ENCODE peak calls at places on chromosomes 16 and 17, in eight cellular contexts. One of them, this sample, is unnamed.

GRCh38 chr16:14454391-14454790 is 175.7 kb downstream of the PARN start:
- DNase-seq in Calu3: no peak
- DNase-seq in AG10803: peak; percentile 51
- DNase-seq in cardiac fibroblast: no peak
- DNase-seq in HFFc6: peak; percentile 53
- DNase-seq in AG04450: peak; percentile 21
- DNase-seq in A549: no peak
- DNase-seq in lower lobe of right lung: no peak
- DNase-seq in this sample: no peak

GRCh38 chr17:67427410-67427809 is 50.3 kb downstream of the PITPNC1 start:
- DNase-seq in Calu3: no peak
- DNase-seq in AG10803: no peak
- DNase-seq in cardiac fibroblast: no peak
- DNase-seq in HFFc6: no peak
- DNase-seq in AG04450: no peak
- DNase-seq in A549: no peak
- DNase-seq in lower lobe of right lung: no peak
- DNase-seq in this sample: no peak

GRCh38 chr17:49976163-49976827 is 7.3 kb downstream of the DLX4 start:
- DNase-seq in Calu3: no peak
- DNase-seq in AG10803: no peak
- DNase-seq in cardiac fibroblast: no peak
- DNase-seq in HFFc6: no peak
- DNase-seq in AG04450: no peak
- DNase-seq in A549: no peak
- DNase-seq in lower lobe of right lung: no peak
- DNase-seq in this sample: no peak

GRCh38 chr16:84003001-84003400 is 35.0 kb downstream of the NECAB2 start:
- DNase-seq in Calu3: no peak
- DNase-seq in AG10803: no peak
- DNase-seq in cardiac fibroblast: no peak
- DNase-seq in HFFc6: no peak
- DNase-seq in AG04450: no peak
- DNase-seq in A549: no peak
- DNase-seq in lower lobe of right lung: no peak
- DNase-seq in this sample: no peak

GRCh38 chr16:71568541-71568940 is 8.4 kb downstream of the TAT start:
- DNase-seq in Calu3: no peak
- DNase-seq in AG10803: no peak
- DNase-seq in cardiac fibroblast: peak; percentile 79
- DNase-seq in HFFc6: no peak
- DNase-seq in AG04450: no peak
- DNase-seq in A549: no peak
- DNase-seq in lower lobe of right lung: no peak
- DNase-seq in this sample: no peak

GRCh38 chr17:83153681-83154310 is 74.4 kb downstream of the METRNL start:
- DNase-seq in Calu3: no peak
- DNase-seq in AG10803: no peak
- DNase-seq in cardiac fibroblast: no peak
- DNase-seq in HFFc6: no peak
- DNase-seq in AG04450: no peak
- DNase-seq in A549: no peak
- DNase-seq in lower lobe of right lung: no peak
- DNase-seq in this sample: no peak

GRCh38 chr16:88406096-88407041 is 23.6 kb downstream of the ZNF469 start:
- DNase-seq in Calu3: no peak
- DNase-seq in AG10803: no peak
- DNase-seq in cardiac fibroblast: no peak
- DNase-seq in HFFc6: no peak
- DNase-seq in AG04450: no peak
- DNase-seq in A549: no peak
- DNase-seq in lower lobe of right lung: no peak
- DNase-seq in this sample: no peak

GRCh38 chr17:36183811-36184765 is 7.7 kb upstream of the TBC1D3B start:
- DNase-seq in Calu3: no peak
- DNase-seq in AG10803: no peak
- DNase-seq in cardiac fibroblast: no peak
- DNase-seq in HFFc6: no peak
- DNase-seq in AG04450: no peak
- DNase-seq in A549: no peak
- DNase-seq in lower lobe of right lung: no peak
- DNase-seq in this sample: no peak

GRCh38 chr17:44376124-44376523 is 12.5 kb upstream of the FAM171A2 start:
- DNase-seq in Calu3: peak; percentile 48
- DNase-seq in AG10803: no peak
- DNase-seq in cardiac fibroblast: peak; percentile 72
- DNase-seq in HFFc6: no peak
- DNase-seq in AG04450: no peak
- DNase-seq in A549: peak; percentile 80
- DNase-seq in lower lobe of right lung: no peak
- DNase-seq in this sample: peak; percentile 77

GRCh38 chr17:2396192-2396567 is 4.7 kb downstream of the MNT start:
- DNase-seq in Calu3: no peak
- DNase-seq in AG10803: no peak
- DNase-seq in cardiac fibroblast: no peak
- DNase-seq in HFFc6: no peak
- DNase-seq in AG04450: no peak
- DNase-seq in A549: no peak
- DNase-seq in lower lobe of right lung: no peak
- DNase-seq in this sample: no peak

GRCh38 chr16:1498899-1499676 is 5.9 kb downstream of the TELO2 start:
- DNase-seq in Calu3: no peak
- DNase-seq in AG10803: no peak
- DNase-seq in cardiac fibroblast: no peak
- DNase-seq in HFFc6: no peak
- DNase-seq in AG04450: no peak
- DNase-seq in A549: no peak
- DNase-seq in lower lobe of right lung: peak; percentile 31
- DNase-seq in this sample: no peak

GRCh38 chr17:31907342-31907975 is 6.0 kb upstream of the UTP6 start:
- DNase-seq in Calu3: no peak
- DNase-seq in AG10803: peak; percentile 57
- DNase-seq in cardiac fibroblast: peak; percentile 74
- DNase-seq in HFFc6: peak; percentile 32
- DNase-seq in AG04450: peak; percentile 21
- DNase-seq in A549: no peak
- DNase-seq in lower lobe of right lung: no peak
- DNase-seq in this sample: no peak

GRCh38 chr16:17318200-17318599 is 152.6 kb downstream of the XYLT1 start:
- DNase-seq in Calu3: no peak
- DNase-seq in AG10803: peak; percentile 82
- DNase-seq in cardiac fibroblast: peak; percentile 19
- DNase-seq in HFFc6: peak; percentile 5
- DNase-seq in AG04450: no peak
- DNase-seq in A549: no peak
- DNase-seq in lower lobe of right lung: no peak
- DNase-seq in this sample: no peak

GRCh38 chr16:86225905-86226371 is 284.4 kb upstream of the FOXF1 start:
- DNase-seq in Calu3: no peak
- DNase-seq in AG10803: no peak
- DNase-seq in cardiac fibroblast: no peak
- DNase-seq in HFFc6: no peak
- DNase-seq in AG04450: no peak
- DNase-seq in A549: no peak
- DNase-seq in lower lobe of right lung: no peak
- DNase-seq in this sample: no peak

GRCh38 chr17:51461578-51462004 is 201.2 kb downstream of the UTP18 start:
- DNase-seq in Calu3: peak; percentile 80
- DNase-seq in AG10803: peak; percentile 65
- DNase-seq in cardiac fibroblast: peak; percentile 60
- DNase-seq in HFFc6: peak; percentile 7
- DNase-seq in AG04450: peak; percentile 4
- DNase-seq in A549: peak; percentile 81
- DNase-seq in lower lobe of right lung: peak; percentile 52
- DNase-seq in this sample: peak; percentile 40

GRCh38 chr16:28241924-28242323 is 30.2 kb upstream of the XPO6 start:
- DNase-seq in Calu3: no peak
- DNase-seq in AG10803: no peak
- DNase-seq in cardiac fibroblast: no peak
- DNase-seq in HFFc6: no peak
- DNase-seq in AG04450: no peak
- DNase-seq in A549: no peak
- DNase-seq in lower lobe of right lung: no peak
- DNase-seq in this sample: no peak

GRCh38 chr17:78774456-78774855 is 7.6 kb downstream of the CYTH1 start:
- DNase-seq in Calu3: no peak
- DNase-seq in AG10803: no peak
- DNase-seq in cardiac fibroblast: no peak
- DNase-seq in HFFc6: no peak
- DNase-seq in AG04450: no peak
- DNase-seq in A549: no peak
- DNase-seq in lower lobe of right lung: no peak
- DNase-seq in this sample: no peak

GRCh38 chr16:14003119-14003570 is 68.0 kb upstream of the MRTFB start:
- DNase-seq in Calu3: peak; percentile 54
- DNase-seq in AG10803: peak; percentile 47
- DNase-seq in cardiac fibroblast: peak; percentile 74
- DNase-seq in HFFc6: peak; percentile 72
- DNase-seq in AG04450: no peak
- DNase-seq in A549: no peak
- DNase-seq in lower lobe of right lung: peak; percentile 84
- DNase-seq in this sample: no peak

GRCh38 chr17:64706224-64707076 is 44.3 kb upstream of the SMURF2 start:
- DNase-seq in Calu3: peak; percentile 22
- DNase-seq in AG10803: no peak
- DNase-seq in cardiac fibroblast: no peak
- DNase-seq in HFFc6: peak; percentile 87
- DNase-seq in AG04450: no peak
- DNase-seq in A549: peak; percentile 59
- DNase-seq in lower lobe of right lung: no peak
- DNase-seq in this sample: no peak

GRCh38 chr16:28092721-28093382 is 29.3 kb upstream of the GSG1L start:
- DNase-seq in Calu3: no peak
- DNase-seq in AG10803: no peak
- DNase-seq in cardiac fibroblast: no peak
- DNase-seq in HFFc6: no peak
- DNase-seq in AG04450: no peak
- DNase-seq in A549: no peak
- DNase-seq in lower lobe of right lung: peak; percentile 61
- DNase-seq in this sample: no peak

DNA sequence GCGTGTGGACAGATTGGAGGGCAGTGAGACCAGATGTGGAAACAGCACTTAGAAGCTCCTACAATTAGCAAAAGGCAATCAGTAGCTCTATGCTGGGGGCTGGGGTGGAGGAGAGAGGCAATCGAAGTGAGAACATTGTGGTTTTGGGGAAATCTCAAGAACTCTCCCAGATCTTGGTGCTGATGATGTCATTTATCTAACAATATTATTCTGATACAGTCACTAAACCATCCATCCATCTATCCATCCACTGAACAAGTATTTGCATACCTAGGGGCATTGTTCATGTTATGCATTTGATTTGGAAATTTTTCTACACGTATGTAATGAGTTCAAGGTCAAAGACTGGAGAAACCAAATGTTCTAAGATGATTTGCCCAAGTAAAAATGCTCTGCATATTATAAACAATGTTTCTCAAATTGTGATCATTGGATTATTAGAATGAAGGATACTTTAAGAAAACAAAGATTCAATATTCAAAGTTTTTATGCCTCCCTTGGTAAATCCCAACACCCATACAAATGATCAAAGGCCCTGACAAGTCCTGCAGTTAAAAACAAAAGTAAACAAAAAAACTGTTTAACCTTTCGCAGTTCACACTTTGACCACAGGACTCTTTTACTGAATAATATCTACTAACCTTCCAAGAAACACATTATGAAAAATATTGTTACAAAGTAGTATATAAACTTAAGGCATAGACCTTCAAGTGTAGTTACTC is 365.7 kb upstream of the ZFHX3 start:
- DNase-seq in Calu3: no peak
- DNase-seq in AG10803: no peak
- DNase-seq in cardiac fibroblast: no peak
- DNase-seq in HFFc6: no peak
- DNase-seq in AG04450: no peak
- DNase-seq in A549: no peak
- DNase-seq in lower lobe of right lung: no peak
- DNase-seq in this sample: no peak
- TF ChIP-seq CTCF in Calu3: no peak
- TF ChIP-seq CTCF in AG10803: no peak
- TF ChIP-seq CTCF in cardiac fibroblast: no peak
- TF ChIP-seq CTCF in HFFc6: no peak
- TF ChIP-seq CTCF in AG04450: no peak
- TF ChIP-seq CTCF in A549: no peak
- TF ChIP-seq CTCF in lower lobe of right lung: no peak
- TF ChIP-seq CTCF in this sample: no peak

GRCh38 chr16:51524555-51525373 is 373.7 kb upstream of the SALL1 start:
- DNase-seq in Calu3: peak; percentile 46
- DNase-seq in AG10803: peak; percentile 82
- DNase-seq in cardiac fibroblast: peak; percentile 44
- DNase-seq in HFFc6: peak; percentile 53
- DNase-seq in AG04450: no peak
- DNase-seq in A549: peak; percentile 26
- DNase-seq in lower lobe of right lung: no peak
- DNase-seq in this sample: no peak
- TF ChIP-seq CTCF in Calu3: peak; percentile 30
- TF ChIP-seq CTCF in AG10803: peak; percentile 28
- TF ChIP-seq CTCF in cardiac fibroblast: no peak
- TF ChIP-seq CTCF in HFFc6: peak; percentile 45
- TF ChIP-seq CTCF in AG04450: peak; percentile 25
- TF ChIP-seq CTCF in A549: peak; percentile 26
- TF ChIP-seq CTCF in lower lobe of right lung: no peak
- TF ChIP-seq CTCF in this sample: no peak

GRCh38 chr16:81360135-81360534 is 45.4 kb downstream of the GAN start:
- DNase-seq in Calu3: no peak
- DNase-seq in AG10803: no peak
- DNase-seq in cardiac fibroblast: no peak
- DNase-seq in HFFc6: no peak
- DNase-seq in AG04450: no peak
- DNase-seq in A549: no peak
- DNase-seq in lower lobe of right lung: no peak
- DNase-seq in this sample: no peak

GRCh38 chr16:81353895-81354294 is 39.1 kb downstream of the GAN start:
- DNase-seq in Calu3: no peak
- DNase-seq in AG10803: no peak
- DNase-seq in cardiac fibroblast: no peak
- DNase-seq in HFFc6: no peak
- DNase-seq in AG04450: no peak
- DNase-seq in A549: no peak
- DNase-seq in lower lobe of right lung: no peak
- DNase-seq in this sample: no peak

GRCh38 chr16:81357711-81358270 is 43.0 kb downstream of the GAN start:
- DNase-seq in Calu3: no peak
- DNase-seq in AG10803: no peak
- DNase-seq in cardiac fibroblast: no peak
- DNase-seq in HFFc6: peak; percentile 25
- DNase-seq in AG04450: no peak
- DNase-seq in A549: no peak
- DNase-seq in lower lobe of right lung: no peak
- DNase-seq in this sample: no peak

GRCh38 chr16:81358860-81359259 is 44.1 kb downstream of the GAN start:
- DNase-seq in Calu3: no peak
- DNase-seq in AG10803: no peak
- DNase-seq in cardiac fibroblast: no peak
- DNase-seq in HFFc6: no peak
- DNase-seq in AG04450: no peak
- DNase-seq in A549: no peak
- DNase-seq in lower lobe of right lung: no peak
- DNase-seq in this sample: no peak
- TF ChIP-seq CTCF in Calu3: no peak
- TF ChIP-seq CTCF in AG10803: no peak
- TF ChIP-seq CTCF in cardiac fibroblast: no peak
- TF ChIP-seq CTCF in HFFc6: no peak
- TF ChIP-seq CTCF in AG04450: no peak
- TF ChIP-seq CTCF in A549: no peak
- TF ChIP-seq CTCF in lower lobe of right lung: no peak
- TF ChIP-seq CTCF in this sample: no peak

GRCh38 chr17:4600563-4600962 is 16.2 kb downstream of the SMTNL2 start:
- DNase-seq in Calu3: no peak
- DNase-seq in AG10803: no peak
- DNase-seq in cardiac fibroblast: no peak
- DNase-seq in HFFc6: no peak
- DNase-seq in AG04450: no peak
- DNase-seq in A549: no peak
- DNase-seq in lower lobe of right lung: no peak
- DNase-seq in this sample: no peak
- TF ChIP-seq CTCF in Calu3: no peak
- TF ChIP-seq CTCF in AG10803: no peak
- TF ChIP-seq CTCF in cardiac fibroblast: no peak
- TF ChIP-seq CTCF in HFFc6: no peak
- TF ChIP-seq CTCF in AG04450: no peak
- TF ChIP-seq CTCF in A549: no peak
- TF ChIP-seq CTCF in lower lobe of right lung: no peak
- TF ChIP-seq CTCF in this sample: no peak